ENCODE peak calls at places on chromosomes 1 and 21, in six cellular contexts. C, M, P, H, J and F are unnamed samples.

GRCh38 chr1:8604041-8604942 is 213.1 kb downstream of the RERE start:
- DNase-seq in H (no peak), C (no peak), M (no peak), J (no peak), P (no peak), F (no peak)

GRCh38 chr21:26267389-26267788 is 96.8 kb upstream of the APP start:
- DNase-seq in J (no peak), P (no peak), M (no peak), H (no peak), C (no peak), F (no peak)

GRCh38 chr21:44800971-44801467 is 601 bp downstream of the UBE2G2 start:
- DNase-seq in J (no peak), M (no peak), C (no peak), H (peak; percentile 61), P (no peak), F (no peak)

GRCh38 chr1:226989081-226989747 is 49.1 kb downstream of the COQ8A start:
- DNase-seq in H (no peak), C (no peak), J (no peak), P (no peak), M (no peak), F (no peak)

GRCh38 chr1:160400284-160400645 is at the start of gene VANGL2:
- DNase-seq in P (peak; percentile 72), C (no peak), H (peak; percentile 48), J (peak; percentile 87), M (no peak), F (no peak)

GRCh38 chr1:16151985-16152384 is 3.9 kb downstream of the EPHA2 start:
- DNase-seq in P (no peak), H (no peak), J (no peak), C (no peak), M (no peak), F (no peak)

GRCh38 chr1:18890704-18891103 is 11.7 kb downstream of the ALDH4A1 start:
- DNase-seq in H (no peak), P (no peak), M (no peak), J (no peak), C (no peak), F (no peak)

GRCh38 chr1:76843821-76844448 is 23.3 kb upstream of the ST6GALNAC5 start:
- DNase-seq in J (no peak), P (no peak), M (no peak), H (no peak), C (no peak), F (no peak)

GRCh38 chr1:228861830-228862176 is 126.5 kb downstream of the RHOU start:
- DNase-seq in C (no peak), P (no peak), H (peak; percentile 33), J (no peak), M (no peak), F (no peak)

GRCh38 chr1:228853637-228854036 is 118.4 kb downstream of the RHOU start:
- DNase-seq in C (no peak), P (no peak), H (no peak), J (no peak), M (no peak), F (no peak)

GRCh38 chr1:228854907-228855306 is 119.6 kb downstream of the RHOU start:
- DNase-seq in M (no peak), P (no peak), H (no peak), C (no peak), J (no peak), F (no peak)

GRCh38 chr1:228860911-228861829 is 125.9 kb downstream of the RHOU start:
- DNase-seq in C (peak; percentile 59), P (no peak), H (no peak), M (peak; percentile 55), J (no peak), F (peak; percentile 40)

DNA sequence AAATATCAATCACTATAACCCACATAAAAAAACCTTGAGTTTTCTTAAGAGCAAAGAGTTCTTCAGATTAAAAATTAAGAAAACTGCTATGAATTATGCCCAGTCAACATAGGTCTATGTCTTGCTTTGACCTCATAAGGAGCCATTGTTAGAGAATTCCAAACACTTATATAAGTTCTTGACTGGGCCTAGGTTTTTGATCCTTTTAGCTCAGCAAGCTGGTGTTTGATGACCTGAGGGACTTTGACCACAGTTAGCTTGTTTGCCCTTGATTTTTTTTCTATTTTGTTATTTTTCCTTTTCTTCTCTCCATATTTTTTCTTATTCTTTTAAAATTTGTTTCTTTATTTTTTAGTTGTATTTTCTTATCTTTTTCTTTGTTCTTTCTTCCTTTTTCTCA is 122.3 kb downstream of the RHOU start:
- DNase-seq in P (no peak), H (no peak), M (no peak), C (no peak), J (no peak), F (no peak)
- H3K4me3 ChIP-seq in P (no peak overlapping the region), H (no peak overlapping the region), M (no peak overlapping the region), C (no peak overlapping the region), J (no peak overlapping the region), F (no peak overlapping the region)

GRCh38 chr1:98661544-98662353 is at the start of gene SNX7:
- DNase-seq in P (peak; percentile 89), M (peak; percentile 24), C (no peak), J (peak; percentile 83), H (peak; percentile 19), F (no peak)
- TF ChIP-seq CTCF in P (no peak), M (peak; percentile 23), C (no peak), J (no peak), H (no peak), F (no peak)

DNA sequence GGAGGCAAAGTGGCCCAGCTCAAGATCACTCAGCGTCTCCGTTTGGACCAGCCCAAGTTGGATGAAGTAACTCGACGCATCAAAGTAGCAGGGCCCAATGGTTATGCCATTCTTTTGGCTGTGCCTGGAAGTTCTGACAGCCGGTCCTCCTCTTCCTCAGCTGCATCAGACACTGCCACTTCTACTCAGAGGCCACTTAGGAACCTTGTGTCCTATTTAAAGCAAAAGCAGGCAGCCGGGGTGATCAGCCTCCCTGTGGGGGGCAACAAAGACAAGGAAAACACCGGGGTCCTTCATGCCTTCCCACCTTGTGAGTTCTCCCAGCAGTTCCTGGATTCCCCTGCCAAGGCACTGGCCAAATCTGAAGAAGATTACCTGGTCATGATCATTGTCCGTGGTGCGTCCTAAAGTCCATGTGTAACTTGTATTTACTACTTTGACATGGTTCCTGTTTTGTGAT is 2.7 kb downstream of the RBM15 start:
- DNase-seq in M (no peak), P (no peak), C (no peak), J (no peak), H (no peak), F (no peak)
- H3K4me3 ChIP-seq in M (peak overlapping the region; percentile 47), P (no peak overlapping the region), C (peak overlapping the region; percentile 78), J (no peak overlapping the region), H (peak overlapping the region; percentile 81), F (no peak overlapping the region)

DNA sequence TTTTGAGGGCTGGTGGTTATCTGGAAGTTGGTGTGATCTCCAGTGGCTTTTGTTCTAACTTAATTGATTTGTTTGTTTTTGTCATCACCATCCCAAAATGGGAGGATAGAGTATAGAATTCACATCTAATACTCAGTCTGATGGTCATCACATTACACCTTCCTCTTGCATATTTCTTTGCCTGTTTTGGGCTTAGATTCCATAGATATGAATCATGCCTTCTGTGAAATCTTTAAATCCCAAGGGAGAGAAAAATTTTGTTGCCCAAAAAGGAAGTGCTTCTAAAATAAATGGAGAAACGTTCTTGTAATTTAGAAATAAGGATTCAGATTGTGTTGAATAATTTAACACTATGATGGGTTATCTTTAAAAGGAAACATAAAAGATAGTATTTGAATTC is 446.0 kb upstream of the LRRC7 start:
- DNase-seq in J (no peak), P (no peak), M (no peak), H (no peak), C (no peak), F (no peak)
- TF ChIP-seq CTCF in J (no peak), P (no peak), M (no peak), H (no peak), C (no peak), F (no peak)

GRCh38 chr1:170200665-170201397 is 55.1 kb downstream of the NTMT2 start:
- DNase-seq in P (no peak), J (no peak), M (no peak), C (no peak), H (no peak), F (no peak)
- H3K4me3 ChIP-seq in P (no peak overlapping the region), J (no peak overlapping the region), M (no peak overlapping the region), C (no peak overlapping the region), H (no peak overlapping the region), F (no peak overlapping the region)

GRCh38 chr1:180623579-180624347 is 8.1 kb upstream of the XPR1 start:
- DNase-seq in J (no peak), C (no peak), P (no peak), M (no peak), H (peak; percentile 7), F (no peak)
- TF ChIP-seq CTCF in J (peak; percentile 24), C (peak; percentile 37), P (no peak), M (peak; percentile 53), H (no peak), F (peak; percentile 42)

DNA sequence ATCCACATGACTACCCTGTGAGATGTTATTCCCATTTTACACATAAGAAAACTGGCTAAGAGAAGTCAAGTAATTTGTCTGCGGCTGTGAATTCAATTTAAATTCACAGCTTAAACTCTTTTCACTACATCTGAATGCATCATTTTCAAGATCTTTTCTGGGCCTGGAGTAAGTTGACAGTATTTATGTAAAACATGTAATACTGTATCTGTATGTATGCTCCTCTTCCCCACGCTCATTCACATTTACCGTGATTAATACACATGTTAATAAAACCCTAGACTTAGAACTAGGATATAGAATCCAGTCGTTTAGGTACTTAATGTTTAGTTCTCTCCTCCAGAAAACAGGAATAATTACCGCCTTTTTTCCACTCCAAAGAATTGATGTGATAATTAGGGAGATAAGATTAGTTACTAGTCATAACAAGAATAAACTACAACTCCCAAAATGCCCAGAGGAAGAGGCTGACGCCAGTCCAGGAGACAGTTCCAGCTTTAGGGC is 442 bp upstream of the PPP1R12B start:
- DNase-seq in M (no peak), J (no peak), P (no peak), H (peak; percentile 8), C (no peak), F (no peak)
- H3K4me3 ChIP-seq in M (no peak overlapping the region), J (no peak overlapping the region), P (no peak overlapping the region), H (peak overlapping the region; percentile 35), C (no peak overlapping the region), F (no peak overlapping the region)

GRCh38 chr1:154186177-154186576 is 5.7 kb downstream of the TPM3 start:
- DNase-seq in P (peak; percentile 49), M (no peak), H (peak; percentile 84), C (no peak), J (no peak), F (no peak)

GRCh38 chr1:154179951-154180687 is 11.8 kb downstream of the TPM3 start:
- DNase-seq in J (no peak), P (no peak), C (no peak), M (no peak), H (peak; percentile 85), F (no peak)

GRCh38 chr1:154182342-154183044 is 9.4 kb downstream of the TPM3 start:
- DNase-seq in P (peak; percentile 93), M (peak; percentile 42), J (peak; percentile 55), C (no peak), H (peak; percentile 98), F (no peak)

GRCh38 chr1:154181944-154182341 is 10.0 kb downstream of the TPM3 start:
- DNase-seq in J (no peak), M (no peak), H (no peak), C (no peak), P (no peak), F (no peak)

GRCh38 chr1:154183045-154183968 is 8.6 kb downstream of the TPM3 start:
- DNase-seq in M (peak; percentile 79), H (peak; percentile 97), C (peak; percentile 81), P (peak; percentile 98), J (peak; percentile 95), F (peak; percentile 70)
- TF ChIP-seq CTCF in M (no peak), H (no peak), C (no peak), P (peak; percentile 25), J (peak; percentile 34), F (no peak)